ENCODE peak calls at places on chromosomes 2 and 18, in six cellular contexts. A is IMR-90, R is neuronal stem cell, L is trophoblast cell, I is mesenchymal stem cell, Y is H1. F is an unnamed sample.

GRCh38 chr2:207051345-207051959 is 112.1 kb downstream of the CPO start:
- DNase-seq in A (peak), R (no peak), L (peak), I (no peak), Y (no peak), F (no peak)

GRCh38 chr18:48622911-48623431 is 84.1 kb downstream of the CTIF start:
- DNase-seq in A (peak), R (no peak), L (peak), I (no peak), Y (no peak), F (peak)

GRCh38 chr2:187497858-187498463 is 49.9 kb upstream of the CALCRL start:
- DNase-seq in A (no peak), R (no peak), L (peak), I (peak), Y (no peak), F (no peak)

GRCh38 chr2:54629914-54630609 is 93.4 kb upstream of the EML6 start:
- DNase-seq in A (peak), R (no peak), L (peak), I (peak), Y (no peak), F (peak)

GRCh38 chr2:6881516-6881915 is 3.9 kb downstream of the RSAD2 start:
- DNase-seq in A (no peak), R (no peak), L (peak), I (no peak), Y (no peak), F (no peak)

GRCh38 chr2:201204655-201205515 is 21.9 kb downstream of the CASP10 start:
- DNase-seq in A (no peak), R (no peak), L (no peak), I (no peak), Y (no peak), F (no peak)

GRCh38 chr2:205892141-205893064 is 193.6 kb downstream of the INO80D start:
- DNase-seq in A (peak), R (peak), L (peak), I (no peak), Y (no peak), F (no peak)

GRCh38 chr2:6770006-6770405 is 95.7 kb downstream of the CMPK2 start:
- DNase-seq in A (no peak), R (no peak), L (no peak), I (no peak), Y (no peak), F (no peak)

GRCh38 chr2:10400568-10400977 is 47.6 kb downstream of the ODC1 start:
- DNase-seq in A (no peak), R (no peak), L (peak), I (no peak), Y (no peak), F (no peak)

GRCh38 chr18:67408240-67408639 is 108.3 kb downstream of the DSEL start:
- DNase-seq in A (peak), R (no peak), L (no peak), I (no peak), Y (no peak), F (no peak)

GRCh38 chr2:179543361-179543901 is 278.8 kb upstream of the SESTD1 start:
- DNase-seq in A (peak), R (peak), L (peak), I (no peak), Y (no peak), F (no peak)

GRCh38 chr2:224147174-224147573 is 108.1 kb upstream of the SERPINE2 start:
- DNase-seq in A (peak), R (no peak), L (peak), I (peak), Y (no peak), F (no peak)

GRCh38 chr2:223203971-223204370 is 152.0 kb downstream of the KCNE4 start:
- DNase-seq in A (peak), R (no peak), L (no peak), I (peak), Y (no peak), F (no peak)

GRCh38 chr2:191675807-191676667 is 1.9 kb upstream of the NABP1 start:
- DNase-seq in A (no peak), R (no peak), L (no peak), I (no peak), Y (no peak), F (peak)

GRCh38 chr2:98488252-98488651 is 43.6 kb downstream of the INPP4A start:
- DNase-seq in A (no peak), R (no peak), L (no peak), I (no peak), Y (no peak), F (no peak)

GRCh38 chr2:71157124-71157802 is 26.8 kb downstream of the MPHOSPH10 start:
- DNase-seq in A (peak), R (peak), L (peak), I (peak), Y (peak), F (peak)

GRCh38 chr2:234873828-234874173 is 78.0 kb upstream of the SH3BP4 start:
- DNase-seq in A (peak), R (no peak), L (no peak), I (peak), Y (no peak), F (no peak)

GRCh38 chr2:178635897-178636296 is 155.6 kb downstream of the PLEKHA3 start:
- DNase-seq in A (no peak), R (no peak), L (no peak), I (no peak), Y (no peak), F (no peak)

GRCh38 chr2:219417374-219417773 is 803 bp upstream of the DES start:
- DNase-seq in A (no peak), R (no peak), L (no peak), I (no peak), Y (no peak), F (no peak)

GRCh38 chr2:204251977-204252376 is 293.3 kb upstream of the PARD3B start:
- DNase-seq in A (no peak), R (no peak), L (no peak), I (no peak), Y (no peak), F (no peak)

GRCh38 chr2:28624436-28624797 is 127.2 kb upstream of the PPP1CB start:
- DNase-seq in A (no peak), R (no peak), L (no peak), I (peak), Y (no peak), F (no peak)

GRCh38 chr2:236250909-236251579 is 13.2 kb downstream of the ASB18 start:
- DNase-seq in A (no peak), R (no peak), L (no peak), I (no peak), Y (no peak), F (no peak)

GRCh38 chr2:106137944-106138903 is 55.9 kb downstream of the UXS1 start:
- DNase-seq in A (peak), R (no peak), L (no peak), I (no peak), Y (no peak), F (no peak)

GRCh38 chr2:161121622-161122021 is 38.6 kb upstream of the TANK start:
- DNase-seq in A (no peak), R (no peak), L (no peak), I (no peak), Y (no peak), F (no peak)

GRCh38 chr2:223100061-223100511 is 48.1 kb downstream of the KCNE4 start:
- DNase-seq in A (peak), R (no peak), L (no peak), I (peak), Y (no peak), F (peak)

GRCh38 chr2:168758970-168759820 is 43.2 kb upstream of the NOSTRIN start:
- DNase-seq in A (peak), R (peak), L (peak), I (peak), Y (no peak), F (peak)

GRCh38 chr2:71891155-71891554 is 256.5 kb downstream of the CYP26B1 start:
- DNase-seq in A (no peak), R (no peak), L (no peak), I (no peak), Y (peak), F (no peak)

GRCh38 chr2:191333911-191334357 is 88.7 kb downstream of the MYO1B start:
- DNase-seq in A (peak), R (no peak), L (no peak), I (peak), Y (no peak), F (no peak)

GRCh38 chr2:31372097-31372496 is 42.4 kb downstream of the XDH start:
- DNase-seq in A (no peak), R (no peak), L (peak), I (no peak), Y (no peak), F (no peak)

GRCh38 chr2:1582891-1583341 is 161.4 kb downstream of the PXDN start:
- DNase-seq in A (no peak), R (no peak), L (no peak), I (no peak), Y (no peak), F (peak)

GRCh38 chr18:24227976-24228660 is 89.3 kb downstream of the CABYR start:
- DNase-seq in A (peak), R (no peak), L (no peak), I (peak), Y (no peak), F (no peak)

GRCh38 chr18:26549103-26549485 is 741 bp upstream of the KCTD1 start:
- DNase-seq in A (peak), R (peak), L (peak), I (peak), Y (peak), F (peak)

GRCh38 chr18:634551-635045 is 22.9 kb upstream of the TYMS start:
- DNase-seq in A (no peak), R (no peak), L (no peak), I (no peak), Y (no peak), F (peak)

GRCh38 chr2:157735532-157735931 is 106.9 kb upstream of the ACVR1C start:
- DNase-seq in A (no peak), R (no peak), L (no peak), I (no peak), Y (no peak), F (no peak)

GRCh38 chr18:49359732-49360444 is 100.6 kb downstream of the DYM start:
- DNase-seq in A (peak), R (no peak), L (peak), I (peak), Y (no peak), F (no peak)

GRCh38 chr2:170368370-170368769 is 190.4 kb downstream of the MYO3B start:
- DNase-seq in A (no peak), R (no peak), L (no peak), I (no peak), Y (no peak), F (no peak)
- H3K4me3 ChIP-seq in A (no peak), R (no peak), L (no peak), I (no peak), Y (no peak), F (no peak)

GRCh38 chr2:195656859-195657633 is at the start of gene SLC39A10:
- DNase-seq in A (peak), R (peak), L (peak), I (peak), Y (peak), F (peak)
- H3K4ac ChIP-seq in A (peak), R (peak), L (peak), I (peak), Y (no peak), F (peak)

DNA sequence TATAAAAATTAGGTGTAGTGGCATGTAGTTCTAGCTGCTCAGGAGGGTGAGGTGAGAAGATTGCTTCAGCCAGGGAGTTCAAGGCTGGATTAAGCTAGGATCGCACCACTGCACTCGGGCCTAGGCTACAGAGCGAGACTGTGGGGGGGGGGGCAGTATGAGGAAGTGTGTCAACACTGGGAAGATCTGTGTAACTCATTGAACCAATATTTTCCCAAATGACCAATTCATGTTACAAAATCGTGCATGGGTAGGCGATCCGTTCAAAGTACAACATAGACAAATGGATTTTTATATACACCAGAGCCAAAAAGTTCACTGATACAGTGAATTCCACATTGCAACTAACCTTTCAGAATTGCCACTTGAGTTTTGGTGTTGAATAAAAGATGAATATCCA is 8.1 kb downstream of the SMAD4 start:
- DNase-seq in A (no peak), R (no peak), L (no peak), I (no peak), Y (no peak), F (no peak)
- H3K4me3 ChIP-seq in A (no peak), R (no peak), L (no peak), I (no peak), Y (no peak), F (no peak)

GRCh38 chr2:173355132-173355865 is 627 bp downstream of the CDCA7 start:
- DNase-seq in A (peak), R (peak), L (peak), I (peak), Y (peak), F (peak)

GRCh38 chr2:173354073-173354600 is 535 bp upstream of the CDCA7 start:
- DNase-seq in A (no peak), R (peak), L (peak), I (peak), Y (no peak), F (peak)

GRCh38 chr2:173355866-173356508 is 1.3 kb downstream of the CDCA7 start:
- DNase-seq in A (no peak), R (peak), L (no peak), I (peak), Y (no peak), F (no peak)

GRCh38 chr2:173353556-173353955 is 1.1 kb upstream of the CDCA7 start:
- DNase-seq in A (no peak), R (peak), L (no peak), I (no peak), Y (no peak), F (peak)

GRCh38 chr2:173354601-173355131 is at the start of gene CDCA7:
- DNase-seq in A (peak), R (peak), L (peak), I (peak), Y (peak), F (peak)
- H3K4ac ChIP-seq in A (peak), R (peak), L (peak), I (peak), Y (peak), F (peak)

GRCh38 chr2:115115135-115115534 is 672.7 kb downstream of the DPP10 start:
- DNase-seq in A (no peak), R (no peak), L (no peak), I (no peak), Y (no peak), F (peak)
- H3K4me3 ChIP-seq in A (no peak), R (no peak), L (no peak), I (no peak), Y (no peak), F (no peak)

GRCh38 chr2:42286268-42286946 is 74.6 kb downstream of the COX7A2L start:
- DNase-seq in A (peak), R (no peak), L (no peak), I (no peak), Y (no peak), F (no peak)
- H3K4ac ChIP-seq in A (no peak), R (no peak), L (no peak), I (no peak), Y (no peak), F (no peak)

GRCh38 chr18:61334491-61334850 is 1.2 kb downstream of the CDH20 start:
- DNase-seq in A (no peak), R (no peak), L (no peak), I (no peak), Y (peak), F (no peak)
- H3K4me3 ChIP-seq in A (no peak), R (peak), L (peak), I (no peak), Y (peak), F (peak)

F was measured in mesendoderm.